ENCODE peak calls at places on chromosomes 16 and 17, in eight cellular contexts. L is keratinocyte; S is substantia nigra; F is aorta; K is CD8-positive, alpha-beta T cell; N is A549; W is endodermal cell; X is neural progenitor cell. P is an unnamed sample.
A peak's percentile ranks its signal among the peaks of the same experiment; 100 is the strongest.

GRCh38 chr17:32525116-32525515 is 38.3 kb downstream of the CDK5R1 start:
- DNase-seq in L (no peak), S (no peak), F (no peak), K (no peak), N (no peak), W (no peak), X (no peak), P (no peak)

GRCh38 chr17:73401911-73402310 is 90.1 kb upstream of the CDC42EP4 start:
- DNase-seq in L (no peak), S (peak; percentile 28), F (no peak), K (no peak), N (no peak), W (peak; percentile 89), X (peak; percentile 28), P (no peak)

GRCh38 chr17:4407851-4408250 is 25.9 kb upstream of the SPNS3 start:
- DNase-seq in L (no peak), S (no peak), F (no peak), K (no peak), N (no peak), W (no peak), X (no peak), P (peak; percentile 33)

GRCh38 chr17:42980766-42981397 is 517 bp downstream of the RUNDC1 start:
- DNase-seq in L (no peak), S (peak; percentile 7), F (peak; percentile 78), K (peak; percentile 20), N (peak; percentile 75), W (peak; percentile 85), X (peak; percentile 78), P (no peak)

GRCh38 chr17:81859906-81860755 is at the start of gene P4HB:
- DNase-seq in L (no peak), S (no peak), F (peak; percentile 99), K (no peak), N (no peak), W (no peak), X (no peak), P (no peak)

GRCh38 chr17:42116705-42117396 is 4.3 kb downstream of the KAT2A start:
- DNase-seq in L (no peak), S (peak; percentile 40), F (peak; percentile 92), K (peak; percentile 74), N (peak; percentile 89), W (peak; percentile 97), X (peak; percentile 89), P (no peak)

GRCh38 chr16:11456741-11457140 is 111.5 kb downstream of the RMI2 start:
- DNase-seq in L (no peak), S (no peak), F (no peak), K (no peak), N (no peak), W (no peak), X (no peak), P (no peak)

GRCh38 chr16:12590409-12590808 is 213.3 kb downstream of the CPPED1 start:
- DNase-seq in L (no peak), S (no peak), F (no peak), K (no peak), N (no peak), W (no peak), X (no peak), P (no peak)

GRCh38 chr17:75698659-75699058 is 22.6 kb upstream of the ITGB4 start:
- DNase-seq in L (no peak), S (no peak), F (no peak), K (no peak), N (no peak), W (no peak), X (no peak), P (no peak)

GRCh38 chr17:68704897-68705296 is 103.7 kb upstream of the FAM20A start:
- DNase-seq in L (no peak), S (no peak), F (no peak), K (no peak), N (no peak), W (no peak), X (no peak), P (no peak)
- H3K27ac ChIP-seq in L (no peak overlapping the region), S (no peak overlapping the region), F (no peak overlapping the region), K (no peak overlapping the region), N (no peak overlapping the region), W (no peak overlapping the region), X (no peak overlapping the region), P (no peak overlapping the region)

DNA sequence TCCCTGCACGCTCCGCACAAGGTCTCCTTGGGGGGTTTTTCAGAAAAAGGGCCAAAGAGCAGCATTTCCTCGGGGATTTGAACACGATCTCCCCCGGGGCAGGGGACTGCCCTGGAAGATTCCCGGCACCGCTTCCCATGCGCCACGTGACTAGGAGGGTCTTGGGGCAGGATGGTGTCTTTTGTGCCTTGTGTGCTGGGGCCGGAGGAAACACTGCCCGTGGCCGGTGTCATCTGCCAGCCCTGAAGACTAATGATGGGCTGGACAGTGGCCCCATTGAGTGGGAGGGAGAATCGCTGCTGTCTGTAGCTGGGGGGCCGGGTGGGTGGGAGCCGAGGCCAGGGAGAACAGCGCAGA is 315.1 kb downstream of the SEC14L1 start:
- DNase-seq in L (no peak), S (no peak), F (no peak), K (no peak), N (no peak), W (no peak), X (no peak), P (no peak)
- H3K27ac ChIP-seq in L (no peak overlapping the region), S (no peak overlapping the region), F (no peak overlapping the region), K (peak overlapping the region; percentile 86), N (no peak overlapping the region), W (no peak overlapping the region), X (no peak overlapping the region), P (no peak overlapping the region)

GRCh38 chr16:69495821-69496220 is 69.9 kb upstream of the NFAT5 start:
- DNase-seq in L (no peak), S (no peak), F (no peak), K (no peak), N (no peak), W (no peak), X (no peak), P (no peak)

GRCh38 chr16:69497876-69498596 is 67.7 kb upstream of the NFAT5 start:
- DNase-seq in L (no peak), S (no peak), F (no peak), K (no peak), N (no peak), W (peak; percentile 49), X (no peak), P (no peak)

GRCh38 chr16:69498926-69499325 is 66.8 kb upstream of the NFAT5 start:
- DNase-seq in L (no peak), S (no peak), F (no peak), K (no peak), N (no peak), W (no peak), X (no peak), P (no peak)

GRCh38 chr16:69494993-69495392 is 70.6 kb downstream of the CYB5B start:
- DNase-seq in L (no peak), S (no peak), F (no peak), K (peak; percentile 2), N (peak; percentile 45), W (peak; percentile 89), X (peak; percentile 57), P (no peak)

DNA sequence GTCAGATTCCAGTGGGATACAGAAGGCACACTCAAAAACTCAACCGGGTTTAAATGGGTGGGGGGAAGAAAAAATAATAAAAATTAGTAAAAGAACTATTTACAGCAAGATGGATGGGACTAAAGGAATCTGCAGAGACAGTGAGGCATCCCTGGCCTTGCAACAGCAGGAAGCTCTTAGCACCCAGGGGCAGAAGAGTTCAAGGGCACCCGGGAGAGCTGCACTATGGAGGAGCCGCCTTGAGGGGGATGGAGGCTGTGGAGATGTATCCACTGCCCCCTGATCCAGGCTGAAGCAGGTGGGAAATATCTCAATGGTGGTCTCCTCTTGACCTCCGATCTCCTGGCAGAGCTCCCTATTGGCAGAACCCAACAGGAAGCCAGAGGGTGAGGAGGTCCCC is 69.4 kb upstream of the NFAT5 start:
- DNase-seq in L (no peak), S (no peak), F (no peak), K (no peak), N (no peak), W (no peak), X (no peak), P (no peak)
- H3K27ac ChIP-seq in L (no peak overlapping the region), S (no peak overlapping the region), F (no peak overlapping the region), K (no peak overlapping the region), N (peak overlapping the region; percentile 22), W (no peak overlapping the region), X (no peak overlapping the region), P (no peak overlapping the region)

GRCh38 chr17:13204607-13205237 is 186.9 kb upstream of the ELAC2 start:
- DNase-seq in L (no peak), S (no peak), F (no peak), K (no peak), N (no peak), W (no peak), X (no peak), P (no peak)
- H3K27ac ChIP-seq in L (no peak overlapping the region), S (no peak overlapping the region), F (no peak overlapping the region), K (no peak overlapping the region), N (no peak overlapping the region), W (no peak overlapping the region), X (no peak overlapping the region), P (no peak overlapping the region)

P was measured in epithelial cell of prostate.